ENCODE peak calls at places on chromosomes 11 and 22, in eight cellular contexts. One of them, this sample, is unnamed. For H3K27me3, the result is how much of the 10 kb centered on the place peaks cover.

GRCh38 chr11:77067776-77068460 is 1.1 kb downstream of the CAPN5 start:
- DNase-seq in Caco-2: peak
- DNase-seq in adipocyte: no peak
- DNase-seq in Panc1: no peak
- DNase-seq in CD4-positive, alpha-beta memory T cell: no peak
- DNase-seq in GM23248: no peak
- DNase-seq in prostate gland: no peak
- DNase-seq in upper lobe of right lung: peak
- DNase-seq in this sample: no peak

GRCh38 chr22:49760630-49761571 is 66.8 kb downstream of the BRD1 start:
- DNase-seq in Caco-2: peak
- DNase-seq in adipocyte: no peak
- DNase-seq in Panc1: no peak
- DNase-seq in CD4-positive, alpha-beta memory T cell: no peak
- DNase-seq in GM23248: no peak
- DNase-seq in prostate gland: no peak
- DNase-seq in upper lobe of right lung: peak
- DNase-seq in this sample: no peak

GRCh38 chr11:88345408-88345807 is 7.9 kb upstream of the CTSC start:
- DNase-seq in Caco-2: no peak
- DNase-seq in adipocyte: no peak
- DNase-seq in Panc1: no peak
- DNase-seq in CD4-positive, alpha-beta memory T cell: no peak
- DNase-seq in GM23248: peak
- DNase-seq in prostate gland: no peak
- DNase-seq in upper lobe of right lung: no peak
- DNase-seq in this sample: no peak

GRCh38 chr11:2758751-2759150 is 59.0 kb upstream of the KCNQ1OT1 start:
- DNase-seq in Caco-2: no peak
- DNase-seq in adipocyte: no peak
- DNase-seq in Panc1: no peak
- DNase-seq in CD4-positive, alpha-beta memory T cell: no peak
- DNase-seq in GM23248: no peak
- DNase-seq in prostate gland: no peak
- DNase-seq in upper lobe of right lung: peak
- DNase-seq in this sample: peak

GRCh38 chr22:37253164-37253660 is 9.1 kb upstream of the RAC2 start:
- DNase-seq in Caco-2: no peak
- DNase-seq in adipocyte: no peak
- DNase-seq in Panc1: no peak
- DNase-seq in CD4-positive, alpha-beta memory T cell: no peak
- DNase-seq in GM23248: no peak
- DNase-seq in prostate gland: no peak
- DNase-seq in upper lobe of right lung: no peak
- DNase-seq in this sample: no peak

GRCh38 chr22:49866646-49867045 is 13.0 kb downstream of the ZBED4 start:
- DNase-seq in Caco-2: no peak
- DNase-seq in adipocyte: no peak
- DNase-seq in Panc1: no peak
- DNase-seq in CD4-positive, alpha-beta memory T cell: no peak
- DNase-seq in GM23248: no peak
- DNase-seq in prostate gland: no peak
- DNase-seq in upper lobe of right lung: no peak
- DNase-seq in this sample: no peak

GRCh38 chr11:8870461-8871282 is 40.3 kb upstream of the AKIP1 start:
- DNase-seq in Caco-2: peak
- DNase-seq in adipocyte: peak
- DNase-seq in Panc1: no peak
- DNase-seq in CD4-positive, alpha-beta memory T cell: peak
- DNase-seq in GM23248: peak
- DNase-seq in prostate gland: peak
- DNase-seq in upper lobe of right lung: peak
- DNase-seq in this sample: peak

GRCh38 chr11:134453441-134453840 is 41.4 kb upstream of the B3GAT1 start:
- DNase-seq in Caco-2: peak
- DNase-seq in adipocyte: no peak
- DNase-seq in Panc1: no peak
- DNase-seq in CD4-positive, alpha-beta memory T cell: no peak
- DNase-seq in GM23248: no peak
- DNase-seq in prostate gland: no peak
- DNase-seq in upper lobe of right lung: peak
- DNase-seq in this sample: no peak

GRCh38 chr11:18769802-18770456 is 21.7 kb downstream of the PTPN5 start:
- DNase-seq in Caco-2: no peak
- DNase-seq in adipocyte: no peak
- DNase-seq in Panc1: no peak
- DNase-seq in CD4-positive, alpha-beta memory T cell: no peak
- DNase-seq in GM23248: no peak
- DNase-seq in prostate gland: no peak
- DNase-seq in upper lobe of right lung: no peak
- DNase-seq in this sample: no peak

GRCh38 chr22:33919591-33920501 is at the start of gene LARGE1:
- DNase-seq in Caco-2: peak
- DNase-seq in adipocyte: peak
- DNase-seq in Panc1: no peak
- DNase-seq in CD4-positive, alpha-beta memory T cell: no peak
- DNase-seq in GM23248: peak
- DNase-seq in prostate gland: peak
- DNase-seq in upper lobe of right lung: peak
- DNase-seq in this sample: peak

GRCh38 chr11:19370100-19370861 is 129.5 kb upstream of the E2F8 start:
- DNase-seq in Caco-2: peak
- DNase-seq in adipocyte: peak
- DNase-seq in Panc1: no peak
- DNase-seq in CD4-positive, alpha-beta memory T cell: no peak
- DNase-seq in GM23248: peak
- DNase-seq in prostate gland: no peak
- DNase-seq in upper lobe of right lung: no peak
- DNase-seq in this sample: no peak

GRCh38 chr11:44726278-44727113 is at the start of gene TSPAN18:
- DNase-seq in Caco-2: peak
- DNase-seq in adipocyte: peak
- DNase-seq in Panc1: no peak
- DNase-seq in CD4-positive, alpha-beta memory T cell: peak
- DNase-seq in GM23248: peak
- DNase-seq in prostate gland: no peak
- DNase-seq in upper lobe of right lung: no peak
- DNase-seq in this sample: no peak

GRCh38 chr11:44727373-44728084 is 767 bp downstream of the TSPAN18 start:
- DNase-seq in Caco-2: peak
- DNase-seq in adipocyte: peak
- DNase-seq in Panc1: peak
- DNase-seq in CD4-positive, alpha-beta memory T cell: peak
- DNase-seq in GM23248: peak
- DNase-seq in prostate gland: peak
- DNase-seq in upper lobe of right lung: peak
- DNase-seq in this sample: peak

GRCh38 chr11:44728085-44728410 is 1.3 kb downstream of the TSPAN18 start:
- DNase-seq in Caco-2: no peak
- DNase-seq in adipocyte: no peak
- DNase-seq in Panc1: no peak
- DNase-seq in CD4-positive, alpha-beta memory T cell: no peak
- DNase-seq in GM23248: no peak
- DNase-seq in prostate gland: no peak
- DNase-seq in upper lobe of right lung: no peak
- DNase-seq in this sample: no peak

GRCh38 chr11:44728491-44728910 is 1.7 kb downstream of the TSPAN18 start:
- DNase-seq in Caco-2: no peak
- DNase-seq in adipocyte: no peak
- DNase-seq in Panc1: no peak
- DNase-seq in CD4-positive, alpha-beta memory T cell: no peak
- DNase-seq in GM23248: no peak
- DNase-seq in prostate gland: no peak
- DNase-seq in upper lobe of right lung: no peak
- DNase-seq in this sample: no peak

GRCh38 chr11:44727114-44727372 is 281 bp downstream of the TSPAN18 start:
- DNase-seq in Caco-2: no peak
- DNase-seq in adipocyte: peak
- DNase-seq in Panc1: no peak
- DNase-seq in CD4-positive, alpha-beta memory T cell: peak
- DNase-seq in GM23248: no peak
- DNase-seq in prostate gland: no peak
- DNase-seq in upper lobe of right lung: no peak
- DNase-seq in this sample: no peak
- H3K27me3 ChIP-seq in Caco-2: under half
- H3K27me3 ChIP-seq in adipocyte: half or more
- H3K27me3 ChIP-seq in Panc1: under half
- H3K27me3 ChIP-seq in CD4-positive, alpha-beta memory T cell: under half
- H3K27me3 ChIP-seq in GM23248: under half
- H3K27me3 ChIP-seq in prostate gland: under half
- H3K27me3 ChIP-seq in upper lobe of right lung: under half
- H3K27me3 ChIP-seq in this sample: under half

DNA sequence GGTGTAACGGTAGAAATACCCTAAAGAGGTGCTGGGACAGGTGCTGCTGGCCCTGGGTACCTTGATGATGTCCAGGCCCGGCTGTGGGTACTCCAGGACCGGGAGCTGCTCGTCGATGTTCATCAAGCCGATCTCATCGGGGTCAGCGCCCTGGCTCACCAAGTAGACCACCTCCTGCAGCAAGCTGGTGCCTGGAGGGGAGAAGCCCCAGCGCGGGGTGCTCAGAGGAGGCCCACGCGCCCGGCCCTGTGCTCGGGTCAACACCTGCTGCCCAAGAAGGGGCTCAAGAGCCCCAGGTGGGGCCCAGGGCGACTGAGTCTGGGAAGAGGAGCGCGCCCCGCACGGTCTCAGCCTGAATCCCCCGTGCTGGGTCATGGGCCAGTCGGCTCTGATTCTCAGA is 20.6 kb downstream of the SULT4A1 start:
- DNase-seq in Caco-2: no peak
- DNase-seq in adipocyte: no peak
- DNase-seq in Panc1: no peak
- DNase-seq in CD4-positive, alpha-beta memory T cell: no peak
- DNase-seq in GM23248: no peak
- DNase-seq in prostate gland: no peak
- DNase-seq in upper lobe of right lung: no peak
- DNase-seq in this sample: no peak
- H3K27me3 ChIP-seq in Caco-2: under half
- H3K27me3 ChIP-seq in adipocyte: under half
- H3K27me3 ChIP-seq in Panc1: under half
- H3K27me3 ChIP-seq in CD4-positive, alpha-beta memory T cell: under half
- H3K27me3 ChIP-seq in GM23248: under half
- H3K27me3 ChIP-seq in prostate gland: under half
- H3K27me3 ChIP-seq in upper lobe of right lung: under half
- H3K27me3 ChIP-seq in this sample: under half

GRCh38 chr11:129813216-129813791 is 2.3 kb upstream of the TMEM45B start:
- DNase-seq in Caco-2: no peak
- DNase-seq in adipocyte: no peak
- DNase-seq in Panc1: no peak
- DNase-seq in CD4-positive, alpha-beta memory T cell: no peak
- DNase-seq in GM23248: no peak
- DNase-seq in prostate gland: no peak
- DNase-seq in upper lobe of right lung: no peak
- DNase-seq in this sample: no peak

GRCh38 chr11:129817282-129818051 is 1.8 kb downstream of the TMEM45B start:
- DNase-seq in Caco-2: peak
- DNase-seq in adipocyte: no peak
- DNase-seq in Panc1: no peak
- DNase-seq in CD4-positive, alpha-beta memory T cell: no peak
- DNase-seq in GM23248: no peak
- DNase-seq in prostate gland: no peak
- DNase-seq in upper lobe of right lung: no peak
- DNase-seq in this sample: no peak

GRCh38 chr11:129815596-129816461 is at the start of gene TMEM45B:
- DNase-seq in Caco-2: peak
- DNase-seq in adipocyte: no peak
- DNase-seq in Panc1: no peak
- DNase-seq in CD4-positive, alpha-beta memory T cell: peak
- DNase-seq in GM23248: no peak
- DNase-seq in prostate gland: no peak
- DNase-seq in upper lobe of right lung: peak
- DNase-seq in this sample: peak

GRCh38 chr11:129814244-129814992 is 1.2 kb upstream of the TMEM45B start:
- DNase-seq in Caco-2: peak
- DNase-seq in adipocyte: no peak
- DNase-seq in Panc1: no peak
- DNase-seq in CD4-positive, alpha-beta memory T cell: peak
- DNase-seq in GM23248: no peak
- DNase-seq in prostate gland: no peak
- DNase-seq in upper lobe of right lung: no peak
- DNase-seq in this sample: no peak

DNA sequence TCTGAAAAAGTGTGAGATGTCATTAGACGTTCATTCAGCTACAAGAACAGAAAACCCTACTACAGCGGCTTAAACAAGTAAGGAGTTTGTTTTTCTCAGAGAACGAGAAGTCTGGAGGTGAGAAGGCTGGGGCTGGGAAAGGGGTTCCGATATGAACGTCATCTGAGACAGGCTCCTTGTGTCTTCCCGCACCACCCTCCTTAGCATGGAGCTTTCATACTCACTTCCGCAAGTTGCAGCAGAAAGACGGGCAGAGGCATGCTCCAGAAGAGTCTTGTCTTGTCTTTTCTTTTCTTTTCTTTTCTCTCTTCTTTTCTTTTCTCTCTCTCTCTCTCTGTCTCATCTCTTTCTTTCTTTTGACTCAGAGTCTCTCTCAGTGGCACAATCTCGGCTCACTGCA is 3.6 kb downstream of the TMEM45B start:
- DNase-seq in Caco-2: no peak
- DNase-seq in adipocyte: no peak
- DNase-seq in Panc1: no peak
- DNase-seq in CD4-positive, alpha-beta memory T cell: no peak
- DNase-seq in GM23248: no peak
- DNase-seq in prostate gland: no peak
- DNase-seq in upper lobe of right lung: no peak
- DNase-seq in this sample: no peak
- H3K27me3 ChIP-seq in Caco-2: under half
- H3K27me3 ChIP-seq in adipocyte: under half
- H3K27me3 ChIP-seq in Panc1: under half
- H3K27me3 ChIP-seq in CD4-positive, alpha-beta memory T cell: under half
- H3K27me3 ChIP-seq in GM23248: under half
- H3K27me3 ChIP-seq in prostate gland: under half
- H3K27me3 ChIP-seq in upper lobe of right lung: under half
- H3K27me3 ChIP-seq in this sample: under half

GRCh38 chr11:75194147-75194546 is 43.2 kb downstream of the SLCO2B1 start:
- DNase-seq in Caco-2: no peak
- DNase-seq in adipocyte: no peak
- DNase-seq in Panc1: no peak
- DNase-seq in CD4-positive, alpha-beta memory T cell: no peak
- DNase-seq in GM23248: no peak
- DNase-seq in prostate gland: no peak
- DNase-seq in upper lobe of right lung: peak
- DNase-seq in this sample: no peak

GRCh38 chr11:75195164-75195962 is 44.5 kb downstream of the SLCO2B1 start:
- DNase-seq in Caco-2: no peak
- DNase-seq in adipocyte: no peak
- DNase-seq in Panc1: no peak
- DNase-seq in CD4-positive, alpha-beta memory T cell: no peak
- DNase-seq in GM23248: no peak
- DNase-seq in prostate gland: no peak
- DNase-seq in upper lobe of right lung: peak
- DNase-seq in this sample: peak

GRCh38 chr11:75197512-75198277 is 42.9 kb upstream of the TPBGL start:
- DNase-seq in Caco-2: no peak
- DNase-seq in adipocyte: no peak
- DNase-seq in Panc1: no peak
- DNase-seq in CD4-positive, alpha-beta memory T cell: no peak
- DNase-seq in GM23248: no peak
- DNase-seq in prostate gland: no peak
- DNase-seq in upper lobe of right lung: peak
- DNase-seq in this sample: no peak

GRCh38 chr11:75198278-75198948 is 42.2 kb upstream of the TPBGL start:
- DNase-seq in Caco-2: no peak
- DNase-seq in adipocyte: no peak
- DNase-seq in Panc1: no peak
- DNase-seq in CD4-positive, alpha-beta memory T cell: no peak
- DNase-seq in GM23248: no peak
- DNase-seq in prostate gland: peak
- DNase-seq in upper lobe of right lung: peak
- DNase-seq in this sample: no peak

GRCh38 chr11:75196426-75196825 is 44.1 kb upstream of the TPBGL start:
- DNase-seq in Caco-2: no peak
- DNase-seq in adipocyte: no peak
- DNase-seq in Panc1: no peak
- DNase-seq in CD4-positive, alpha-beta memory T cell: no peak
- DNase-seq in GM23248: no peak
- DNase-seq in prostate gland: no peak
- DNase-seq in upper lobe of right lung: peak
- DNase-seq in this sample: no peak
- H3K27me3 ChIP-seq in Caco-2: under half
- H3K27me3 ChIP-seq in adipocyte: under half
- H3K27me3 ChIP-seq in Panc1: under half
- H3K27me3 ChIP-seq in CD4-positive, alpha-beta memory T cell: under half
- H3K27me3 ChIP-seq in GM23248: under half
- H3K27me3 ChIP-seq in prostate gland: under half
- H3K27me3 ChIP-seq in upper lobe of right lung: under half
- H3K27me3 ChIP-seq in this sample: under half

This sample was measured in lower lobe of right lung.